ENCODE peak calls at places on chromosome 2, in nine cellular contexts. O is A549, U is Calu3, K is nephron progenitor cell, C is right lobe of liver, V is glutamatergic neuron, F is tibial artery, P is GM13977, Q is endodermal cell. Z is an unnamed sample.

GRCh38 chr2:96895032-96895708 is 25.3 kb upstream of the SEMA4C start:
- DNase-seq in O (no peak), U (no peak), K (no peak), C (no peak), V (no peak), F (no peak), P (no peak), Q (no peak), Z (no peak)

GRCh38 chr2:23028106-23028505 is 356.9 kb upstream of the KLHL29 start:
- DNase-seq in O (no peak), U (no peak), K (no peak), C (no peak), V (no peak), F (no peak), P (no peak), Q (peak; percentile 53), Z (no peak)

GRCh38 chr2:121335294-121336290 is 50.6 kb upstream of the TFCP2L1 start:
- DNase-seq in O (no peak), U (peak; percentile 40), K (no peak), C (peak; percentile 33), V (no peak), F (no peak), P (no peak), Q (peak; percentile 54), Z (no peak)

GRCh38 chr2:183348492-183348891 is 224.2 kb downstream of the NUP35 start:
- DNase-seq in O (no peak), U (no peak), K (no peak), C (no peak), V (no peak), F (no peak), P (no peak), Q (no peak), Z (no peak)

GRCh38 chr2:88187927-88188326 is 17.8 kb downstream of the THNSL2 start:
- DNase-seq in O (peak; percentile 24), U (no peak), K (no peak), C (no peak), V (no peak), F (no peak), P (no peak), Q (peak; percentile 83), Z (no peak)

GRCh38 chr2:238761802-238762373 is 86.0 kb upstream of the TWIST2 start:
- DNase-seq in O (no peak), U (no peak), K (peak; percentile 62), C (no peak), V (no peak), F (no peak), P (no peak), Q (peak; percentile 84), Z (no peak)

GRCh38 chr2:155972916-155973315 is 359.6 kb downstream of the NR4A2 start:
- DNase-seq in O (no peak), U (no peak), K (no peak), C (no peak), V (no peak), F (no peak), P (no peak), Q (no peak), Z (no peak)

GRCh38 chr2:118123561-118124232 is 35.4 kb downstream of the INSIG2 start:
- DNase-seq in O (peak; percentile 76), U (peak; percentile 84), K (no peak), C (no peak), V (no peak), F (peak; percentile 41), P (no peak), Q (no peak), Z (no peak)

GRCh38 chr2:39697480-39697879 is 31.8 kb downstream of the TMEM178A start:
- DNase-seq in O (no peak), U (no peak), K (no peak), C (no peak), V (no peak), F (no peak), P (no peak), Q (no peak), Z (no peak)

GRCh38 chr2:30935795-30936194 is 128.5 kb upstream of the CAPN13 start:
- DNase-seq in O (no peak), U (no peak), K (no peak), C (no peak), V (no peak), F (no peak), P (no peak), Q (no peak), Z (no peak)

GRCh38 chr2:105438104-105438929 is 39.5 kb upstream of the FHL2 start:
- DNase-seq in O (no peak), U (no peak), K (peak; percentile 17), C (no peak), V (peak; percentile 42), F (no peak), P (no peak), Q (no peak), Z (no peak)

GRCh38 chr2:85537600-85538506 is 1.1 kb upstream of the MAT2A start:
- DNase-seq in O (peak; percentile 56), U (peak; percentile 58), K (peak; percentile 46), C (peak; percentile 78), V (peak; percentile 71), F (peak; percentile 74), P (peak; percentile 36), Q (peak; percentile 88), Z (peak; percentile 58)

GRCh38 chr2:139940701-139941100 is 1160.5 kb upstream of the NXPH2 start:
- DNase-seq in O (no peak), U (no peak), K (no peak), C (no peak), V (no peak), F (no peak), P (no peak), Q (no peak), Z (no peak)

GRCh38 chr2:139949242-139949972 is 1169.2 kb upstream of the NXPH2 start:
- DNase-seq in O (no peak), U (no peak), K (no peak), C (no peak), V (no peak), F (no peak), P (no peak), Q (no peak), Z (no peak)

DNA sequence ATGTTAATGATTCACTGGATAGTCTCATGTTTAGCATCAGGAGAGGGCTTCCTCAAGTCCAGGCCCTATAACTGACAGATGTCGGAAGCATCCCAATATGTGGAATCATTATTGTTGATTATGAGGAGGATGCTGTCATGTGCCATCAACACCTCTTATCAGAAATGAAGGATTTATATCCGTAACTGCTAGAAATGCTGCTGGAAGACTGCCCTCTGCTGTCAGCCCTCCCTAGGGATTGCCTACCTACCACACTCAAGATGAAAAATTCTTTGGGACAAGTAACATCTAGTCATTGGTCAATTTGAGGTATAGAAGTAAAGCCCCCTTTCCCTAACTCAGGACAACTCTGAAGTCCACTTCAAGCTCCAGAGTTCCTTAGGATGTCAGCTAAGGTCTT is 1166.5 kb upstream of the NXPH2 start:
- DNase-seq in O (no peak), U (peak; percentile 5), K (no peak), C (no peak), V (no peak), F (no peak), P (no peak), Q (peak; percentile 66), Z (no peak)
- TF ChIP-seq CTCF in O (no peak), U (no peak), K (no peak), C (no peak), V (no peak), F (no peak), P (no peak), Q (peak; percentile 77), Z (no peak)

DNA sequence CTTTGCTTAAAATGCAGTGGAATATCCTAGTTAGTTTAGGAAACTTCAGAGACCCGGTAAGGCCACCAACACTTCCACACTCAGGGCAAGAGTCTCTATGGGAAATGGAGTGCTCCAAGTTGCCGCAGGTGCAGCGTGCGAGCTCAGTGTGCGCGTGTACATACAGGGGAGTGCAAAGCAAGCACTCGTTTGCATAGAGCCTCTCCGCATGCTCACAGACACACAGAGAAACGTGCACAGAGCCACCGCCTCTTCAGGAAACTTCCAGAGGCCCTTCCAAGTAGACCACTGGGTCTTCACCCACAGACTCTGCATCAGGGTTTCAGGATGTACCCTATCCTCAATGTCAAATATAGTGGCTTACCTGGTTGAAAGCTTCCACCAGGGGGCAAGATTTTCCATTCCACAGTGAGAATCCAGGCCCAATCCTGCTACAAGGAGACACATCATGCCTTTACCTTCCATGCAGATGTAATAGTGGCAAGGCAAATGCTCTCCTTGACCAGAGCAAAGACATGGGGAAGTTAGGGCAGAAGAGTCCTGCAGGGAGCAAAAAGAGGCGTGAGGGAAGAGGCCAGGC is 513.0 kb upstream of the MYT1L start:
- DNase-seq in O (no peak), U (no peak), K (no peak), C (no peak), V (no peak), F (no peak), P (no peak), Q (peak; percentile 69), Z (no peak)
- TF ChIP-seq CTCF in O (no peak), U (no peak), K (peak; percentile 33), C (peak; percentile 17), V (peak; percentile 50), F (no peak), P (peak; percentile 54), Q (peak; percentile 74), Z (peak; percentile 53)

GRCh38 chr2:177038772-177039484 is 173.7 kb upstream of the HNRNPA3 start:
- DNase-seq in O (no peak), U (no peak), K (peak; percentile 6), C (no peak), V (no peak), F (no peak), P (no peak), Q (no peak), Z (no peak)
- TF ChIP-seq CTCF in O (no peak), U (no peak), K (no peak), C (no peak), V (no peak), F (no peak), P (no peak), Q (no peak), Z (no peak)

GRCh38 chr2:46962751-46963150 is 47.1 kb upstream of the MCFD2 start:
- DNase-seq in O (no peak), U (no peak), K (no peak), C (no peak), V (no peak), F (no peak), P (no peak), Q (no peak), Z (no peak)

GRCh38 chr2:46963210-46963609 is 47.6 kb upstream of the MCFD2 start:
- DNase-seq in O (no peak), U (no peak), K (no peak), C (no peak), V (no peak), F (no peak), P (no peak), Q (peak; percentile 24), Z (no peak)

GRCh38 chr2:46958431-46959017 is 42.9 kb upstream of the MCFD2 start:
- DNase-seq in O (no peak), U (no peak), K (no peak), C (no peak), V (no peak), F (no peak), P (no peak), Q (no peak), Z (no peak)

GRCh38 chr2:46963961-46964673 is 48.5 kb upstream of the MCFD2 start:
- DNase-seq in O (no peak), U (no peak), K (no peak), C (no peak), V (no peak), F (no peak), P (no peak), Q (no peak), Z (no peak)

DNA sequence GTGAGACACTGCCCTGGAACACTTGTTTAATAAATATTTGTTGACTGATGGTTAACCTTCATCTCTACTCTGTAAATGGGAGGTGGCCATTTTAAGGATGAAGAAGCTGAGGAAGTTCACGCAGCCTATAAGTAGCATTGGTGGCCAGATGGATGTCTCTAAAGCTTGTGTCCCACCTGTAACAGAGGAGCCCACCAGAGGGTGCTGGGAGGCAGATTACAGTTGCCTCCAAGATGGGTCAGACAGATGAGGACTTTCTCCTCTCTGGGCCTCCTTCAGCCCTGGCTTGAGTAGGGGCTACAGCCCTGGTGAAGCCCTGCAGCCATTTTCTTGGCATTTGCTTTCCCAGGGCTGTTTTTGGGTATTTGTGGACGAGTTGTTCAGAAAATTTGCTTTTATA is 45.0 kb upstream of the MCFD2 start:
- DNase-seq in O (no peak), U (no peak), K (no peak), C (no peak), V (no peak), F (no peak), P (no peak), Q (no peak), Z (no peak)
- TF ChIP-seq CTCF in O (no peak), U (no peak), K (no peak), C (no peak), V (no peak), F (no peak), P (no peak), Q (peak; percentile 53), Z (no peak)

Z was measured in mesothelial cell of epicardium.